ENCODE peak calls at places on chromosomes 5 and 9, in ten cellular contexts. K is lower lobe of right lung; W is DMS 273 treated with DMSO at 0.1 percent for 48 hours; R is EH; Q is fibroblast of mammary gland; U is stimulated activated CD4-positive, alpha-beta T cell treated with anti-CD3 and anti-CD28 coated beads, Interleukin-4, amount 100 ng/mL, for 4 hours; B is frontal cortex; Y is stomach; L is cardiac fibroblast; S is substantia nigra. F is an unnamed sample.

GRCh38 chr9:89919171-89919681 is 314.4 kb downstream of the GADD45G start:
- DNase-seq in R (no peak), B (no peak), S (peak; percentile 11), K (no peak), Q (no peak), U (no peak), Y (peak; percentile 42), L (peak; percentile 8), W (no peak), F (no peak)

GRCh38 chr5:178486305-178486704 is 103.9 kb downstream of the COL23A1 start:
- DNase-seq in U (no peak), B (no peak), L (no peak), K (no peak), Q (no peak), S (no peak), R (no peak), Y (no peak), W (no peak), F (no peak)

GRCh38 chr5:158390556-158390955 is 531.6 kb upstream of the CLINT1 start:
- DNase-seq in Q (peak; percentile 92), W (no peak), B (no peak), R (peak; percentile 85), S (no peak), U (no peak), K (no peak), Y (no peak), L (peak; percentile 83), F (no peak)

GRCh38 chr5:117761190-117761589 is 1186.6 kb upstream of the SEMA6A start:
- DNase-seq in W (no peak), Q (no peak), S (no peak), Y (no peak), U (no peak), R (no peak), B (no peak), K (no peak), L (no peak), F (no peak)

GRCh38 chr5:174159327-174160247 is 114.1 kb downstream of the NSG2 start:
- DNase-seq in Q (peak; percentile 27), Y (no peak), S (no peak), K (no peak), W (no peak), U (no peak), L (peak; percentile 11), B (no peak), R (peak; percentile 93), F (peak; percentile 83)

GRCh38 chr5:90558344-90559192 is at the start of gene ADGRV1:
- DNase-seq in Q (peak; percentile 45), L (peak; percentile 61), W (peak; percentile 97), R (peak; percentile 12), Y (peak; percentile 77), S (peak; percentile 43), K (peak; percentile 92), B (peak; percentile 72), U (no peak), F (no peak)

GRCh38 chr5:67160985-67161384 is 35.6 kb downstream of the CD180 start:
- DNase-seq in U (no peak), Q (peak; percentile 47), S (no peak), R (peak; percentile 70), Y (no peak), K (no peak), L (peak; percentile 74), W (no peak), B (no peak), F (no peak)

GRCh38 chr5:58983496-58983895 is 400.6 kb downstream of the RAB3C start:
- DNase-seq in R (peak; percentile 43), Y (no peak), U (no peak), L (no peak), K (no peak), Q (no peak), S (no peak), B (no peak), W (no peak), F (no peak)

GRCh38 chr5:108749130-108749861 is 1.6 kb downstream of the FER start:
- DNase-seq in Y (no peak), B (peak; percentile 46), W (no peak), R (peak; percentile 29), Q (peak; percentile 9), K (no peak), S (peak; percentile 84), L (no peak), U (peak; percentile 50), F (no peak)

GRCh38 chr5:50958852-50959457 is 292.5 kb downstream of the PARP8 start:
- DNase-seq in K (no peak), Y (no peak), W (no peak), L (peak; percentile 41), R (peak; percentile 49), Q (peak; percentile 33), B (peak; percentile 47), U (no peak), S (no peak), F (no peak)

GRCh38 chr9:5563886-5564285 is 53.6 kb downstream of the PDCD1LG2 start:
- DNase-seq in S (no peak), U (no peak), B (no peak), L (no peak), Q (peak; percentile 70), W (no peak), R (peak; percentile 63), K (no peak), Y (no peak), F (no peak)

GRCh38 chr5:180390441-180391190 is 37.5 kb upstream of the GFPT2 start:
- DNase-seq in K (no peak), L (peak; percentile 16), U (no peak), R (no peak), Q (no peak), B (no peak), S (no peak), Y (no peak), W (no peak), F (peak; percentile 86)

GRCh38 chr5:74326571-74327338 is 313.8 kb downstream of the ENC1 start:
- DNase-seq in Y (peak; percentile 51), B (no peak), W (peak; percentile 67), S (no peak), L (peak; percentile 87), R (peak; percentile 89), Q (peak; percentile 89), K (no peak), U (peak; percentile 7), F (no peak)

GRCh38 chr9:762217-762616 is 79.3 kb upstream of the DMRT1 start:
- DNase-seq in Q (no peak), B (no peak), S (no peak), L (no peak), K (no peak), Y (no peak), U (no peak), W (no peak), R (no peak), F (no peak)

GRCh38 chr9:111356567-111357244 is 26.7 kb upstream of the OR2K2 start:
- DNase-seq in S (no peak), U (no peak), L (peak; percentile 88), Y (no peak), R (peak; percentile 90), K (no peak), B (peak; percentile 28), Q (peak; percentile 94), W (peak; percentile 3), F (no peak)

GRCh38 chr5:168681556-168682183 is 102.5 kb upstream of the PANK3 start:
- DNase-seq in L (peak; percentile 94), B (no peak), Y (no peak), R (peak; percentile 36), W (no peak), S (no peak), U (no peak), Q (peak; percentile 80), K (no peak), F (peak; percentile 87)

GRCh38 chr5:69048233-69048632 is 45.6 kb upstream of the SLC30A5 start:
- DNase-seq in L (no peak), K (no peak), Y (no peak), B (peak; percentile 21), U (no peak), Q (peak; percentile 19), W (no peak), R (no peak), S (no peak), F (no peak)